ENCODE peak calls at places on chromosomes 2 and 18, in six cellular contexts. N is astrocyte, K is BJ, Z is fibroblast of mammary gland, X is OCI-LY7, P is breast epithelium. U is an unnamed sample.
A peak's percentile ranks its signal among the peaks of the same experiment; 100 is the strongest.

GRCh38 chr2:236081171-236081570 is 87.0 kb downstream of the GBX2 start:
- DNase-seq in X (no peak), N (no peak), Z (no peak), K (no peak), P (no peak), U (no peak)

GRCh38 chr2:237158194-237158593 is 72.5 kb downstream of the COPS8 start:
- DNase-seq in N (no peak), K (no peak), X (no peak), Z (no peak), P (no peak), U (no peak)

GRCh38 chr2:178268435-178268834 is 74.1 kb downstream of the OSBPL6 start:
- DNase-seq in P (no peak), N (no peak), Z (peak; percentile 28), X (no peak), K (no peak), U (peak; percentile 21)

GRCh38 chr18:5600376-5601071 is 56.7 kb upstream of the EPB41L3 start:
- DNase-seq in X (peak; percentile 1), Z (peak; percentile 45), K (no peak), P (no peak), N (peak; percentile 3), U (peak; percentile 49)

GRCh38 chr18:47175283-47175894 is 775 bp downstream of the IER3IP1 start:
- DNase-seq in Z (no peak), X (no peak), N (no peak), P (no peak), K (no peak), U (peak; percentile 9)

GRCh38 chr18:68391801-68392200 is 323.1 kb downstream of the TMX3 start:
- DNase-seq in P (no peak), X (no peak), K (no peak), N (no peak), Z (peak; percentile 20), U (no peak)

GRCh38 chr2:10909050-10909995 is 2.4 kb upstream of the KCNF1 start:
- DNase-seq in Z (no peak), X (peak; percentile 24), P (no peak), N (no peak), K (no peak), U (no peak)

GRCh38 chr2:157751462-157752058 is 122.9 kb upstream of the ACVR1C start:
- DNase-seq in Z (peak; percentile 40), P (peak; percentile 83), K (no peak), X (peak; percentile 45), N (peak; percentile 77), U (peak; percentile 6)

GRCh38 chr2:158686166-158686792 is 108.8 kb upstream of the DAPL1 start:
- DNase-seq in P (no peak), N (peak; percentile 46), Z (peak; percentile 35), K (no peak), X (no peak), U (peak; percentile 12)

GRCh38 chr2:222655406-222655747 is 515 bp downstream of the FARSB start:
- DNase-seq in N (peak; percentile 48), X (peak; percentile 54), P (no peak), K (no peak), Z (peak; percentile 42), U (peak; percentile 25)

GRCh38 chr2:191691898-191692297 is 14.0 kb downstream of the NABP1 start:
- DNase-seq in P (no peak), Z (no peak), N (no peak), X (no peak), K (no peak), U (no peak)

GRCh38 chr2:71779306-71779855 is 326.0 kb downstream of the DYSF start:
- DNase-seq in K (no peak), Z (peak; percentile 88), P (no peak), N (peak; percentile 86), X (no peak), U (peak; percentile 65)

GRCh38 chr2:106885981-106886915 is at the start of gene ST6GAL2:
- DNase-seq in X (no peak), K (no peak), P (no peak), Z (no peak), N (no peak), U (no peak)

GRCh38 chr2:217215877-217216276 is 356.0 kb upstream of the TNP1 start:
- DNase-seq in N (no peak), P (no peak), Z (peak; percentile 67), X (no peak), K (no peak), U (no peak)

GRCh38 chr2:2762166-2762897 is 431.3 kb upstream of the MYT1L start:
- DNase-seq in N (no peak), X (no peak), P (no peak), K (no peak), Z (no peak), U (no peak)

GRCh38 chr2:233179848-233180368 is 71.6 kb upstream of the ATG16L1 start:
- DNase-seq in K (no peak), Z (no peak), X (peak; percentile 25), N (no peak), P (no peak), U (no peak)

GRCh38 chr2:152696476-152696875 is 20.8 kb downstream of the PRPF40A start:
- DNase-seq in K (no peak), P (no peak), Z (no peak), X (no peak), N (no peak), U (no peak)

DNA sequence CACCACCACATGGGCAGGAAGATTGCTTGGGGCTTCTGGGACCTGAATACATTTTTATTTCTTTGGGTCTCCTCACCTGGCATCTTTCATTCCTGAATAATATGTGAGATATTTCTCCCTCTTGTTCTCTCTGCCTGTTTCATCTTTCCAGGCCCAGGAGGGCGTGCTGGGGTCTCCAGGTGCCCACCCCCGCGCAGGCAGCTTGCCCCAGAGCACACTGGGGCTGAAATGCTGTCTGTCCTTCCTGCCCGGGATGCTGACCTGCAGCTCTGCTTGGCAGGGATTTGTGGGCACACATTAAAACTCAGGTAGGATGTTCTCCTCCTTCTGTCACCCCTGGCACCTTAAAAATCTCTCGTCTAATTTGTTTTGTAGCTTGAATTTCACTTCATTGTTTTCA is 39.7 kb upstream of the TEX51 start:
- DNase-seq in X (no peak), P (no peak), Z (no peak), K (no peak), N (no peak), U (no peak)
- H3K4me3 ChIP-seq in X (no peak overlapping the region), P (no peak overlapping the region), Z (no peak overlapping the region), K (no peak overlapping the region), N (no peak overlapping the region), U (no peak overlapping the region)

DNA sequence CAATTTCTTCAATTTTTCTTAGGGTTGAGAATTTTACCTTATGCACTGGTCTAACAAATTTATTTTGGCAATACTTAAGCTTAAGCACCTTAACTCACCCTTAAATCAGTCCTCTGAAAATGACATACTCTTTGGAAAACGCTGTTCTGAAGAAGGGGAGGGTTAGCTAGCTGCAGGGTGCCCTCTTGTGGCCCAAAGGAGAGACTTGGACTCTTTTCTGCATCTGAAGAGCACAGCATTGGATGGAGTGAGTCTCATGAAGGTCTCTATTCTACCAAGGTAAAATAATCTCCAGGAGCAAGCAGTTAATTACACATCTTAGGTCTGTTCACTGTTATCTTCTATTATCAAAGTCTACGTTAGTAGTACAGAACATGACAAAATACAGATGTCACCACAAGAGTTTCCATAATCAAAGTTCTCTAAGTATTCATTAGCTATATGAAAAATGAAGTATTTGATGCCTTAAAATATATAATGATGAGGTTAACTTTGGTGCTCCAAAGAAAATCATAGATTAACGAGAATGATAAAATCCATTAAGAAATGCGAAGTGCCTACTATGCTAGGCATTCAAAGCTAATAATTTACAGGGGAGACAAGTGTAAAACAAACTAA is 24.4 kb downstream of the PUM2 start:
- DNase-seq in X (peak; percentile 62), N (peak; percentile 27), Z (peak; percentile 63), K (no peak), P (no peak), U (peak; percentile 65)
- TF ChIP-seq CTCF in X (peak; percentile 96), N (peak; percentile 91), Z (peak; percentile 97), K (peak; percentile 92), P (peak; percentile 46), U (peak; percentile 92)

GRCh38 chr2:9256570-9257043 is 50.0 kb downstream of the ASAP2 start:
- DNase-seq in Z (peak; percentile 63), X (no peak), P (no peak), N (no peak), K (no peak), U (peak; percentile 62)
- H3K4me3 ChIP-seq in Z (no peak overlapping the region), X (no peak overlapping the region), P (no peak overlapping the region), N (no peak overlapping the region), K (no peak overlapping the region), U (no peak overlapping the region)

GRCh38 chr2:156110890-156111289 is 221.6 kb downstream of the NR4A2 start:
- DNase-seq in Z (no peak), P (no peak), N (no peak), X (peak; percentile 15), K (no peak), U (no peak)
- TF ChIP-seq CTCF in Z (no peak), P (no peak), N (no peak), X (peak; percentile 48), K (no peak), U (no peak)

DNA sequence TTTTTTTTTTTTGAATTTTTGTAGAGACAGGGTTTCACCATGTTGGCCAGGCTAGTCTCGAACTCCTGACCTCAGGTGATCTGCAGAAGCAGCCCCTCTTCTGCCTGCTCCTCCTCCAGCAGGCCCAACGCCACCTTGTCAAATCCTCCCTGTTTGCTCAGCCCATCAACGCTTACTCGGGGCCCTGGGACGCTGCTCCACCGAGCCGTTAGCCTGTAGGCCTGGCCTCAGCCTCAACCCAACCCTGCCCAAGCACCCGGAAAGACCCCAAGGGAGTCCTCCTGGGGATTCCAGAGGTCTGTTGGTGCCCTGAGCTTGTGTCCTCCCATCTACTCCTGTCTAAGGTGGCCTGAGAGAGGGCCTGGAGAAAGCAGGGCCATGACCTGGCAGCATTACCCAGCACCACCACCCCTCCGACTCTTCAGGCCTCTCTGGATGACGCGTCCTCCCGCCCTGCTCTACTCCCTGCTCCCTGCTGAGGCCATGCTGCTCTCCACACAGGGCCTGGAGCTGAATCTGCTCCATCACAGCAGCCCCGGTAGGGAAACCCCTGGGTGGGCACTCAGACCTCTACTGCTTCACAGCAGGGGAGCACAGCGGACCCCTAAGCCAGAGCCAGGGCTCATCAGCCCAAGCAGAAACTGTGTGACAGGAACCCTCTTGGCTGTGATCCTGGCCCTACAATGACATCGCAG is 3.2 kb downstream of the STK25 start:
- DNase-seq in P (no peak), Z (no peak), K (no peak), X (no peak), N (no peak), U (no peak)
- H3K4me3 ChIP-seq in P (peak overlapping the region; percentile 5), Z (no peak overlapping the region), K (no peak overlapping the region), X (no peak overlapping the region), N (no peak overlapping the region), U (no peak overlapping the region)

DNA sequence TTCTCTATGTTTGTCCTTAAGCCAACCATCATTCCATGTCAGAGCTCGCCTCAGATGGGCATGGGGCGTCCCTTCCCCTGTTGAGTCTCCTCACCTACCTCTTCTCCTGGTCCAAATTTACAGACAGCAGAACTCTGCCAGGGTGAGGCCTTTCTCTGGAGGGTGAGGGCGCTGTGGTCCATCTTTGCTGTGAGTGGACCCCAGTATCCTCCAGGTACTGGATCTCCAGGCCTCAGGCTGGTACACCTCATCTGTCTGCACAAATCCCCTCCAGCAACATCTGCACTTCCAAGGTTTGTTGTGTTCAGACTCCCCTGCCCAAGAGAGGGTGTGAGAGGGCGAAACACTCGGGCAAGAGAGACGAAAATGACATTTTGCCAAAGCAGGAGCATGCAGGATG is 63.9 kb upstream of the EDAR start:
- DNase-seq in X (no peak), K (no peak), P (no peak), N (no peak), Z (no peak), U (no peak)
- TF ChIP-seq CTCF in X (no peak), K (no peak), P (no peak), N (no peak), Z (no peak), U (no peak)

U was measured in fibroblast of the aortic adventitia.